ENCODE peak calls at places on chromosomes 4 and X, in ten cellular contexts. B is fibroblast of lung, W is cardiac muscle cell, O is SJSA1, Q is SJCRH30, C is heart right ventricle, F is transverse colon, G is adipocyte, K is Panc1, J is heart left ventricle. L is an unnamed sample.

GRCh38 chrX:151151668-151152267 is 24.6 kb upstream of the GPR50 start:
- DNase-seq in F (peak; percentile 13), Q (peak; percentile 62), K (peak; percentile 58), G (peak; percentile 74), J (no peak), W (peak; percentile 64), O (peak; percentile 9), C (no peak), B (peak; percentile 28), L (peak; percentile 11)

GRCh38 chr4:152983774-152984411 is 47.8 kb downstream of the FHDC1 start:
- DNase-seq in K (no peak), G (no peak), B (peak; percentile 94), O (no peak), C (no peak), J (no peak), F (no peak), Q (no peak), W (peak; percentile 46), L (no peak)

GRCh38 chr4:153341575-153342090 is 2.9 kb upstream of the MND1 start:
- DNase-seq in J (no peak), G (peak; percentile 15), C (no peak), W (peak; percentile 49), K (no peak), Q (no peak), F (no peak), O (peak; percentile 48), B (peak; percentile 67), L (no peak)

GRCh38 chr4:81635747-81636146 is 164.0 kb upstream of the RASGEF1B start:
- DNase-seq in W (no peak), C (no peak), K (no peak), G (no peak), O (no peak), J (no peak), F (peak; percentile 80), Q (no peak), B (no peak), L (no peak)

GRCh38 chr4:64883087-64883926 is 474.1 kb upstream of the TECRL start:
- DNase-seq in G (no peak), C (no peak), F (no peak), J (no peak), O (no peak), B (no peak), K (no peak), W (no peak), Q (no peak), L (no peak)

GRCh38 chrX:48505481-48505880 is 3.3 kb upstream of the PORCN start:
- DNase-seq in B (no peak), F (no peak), W (no peak), K (no peak), O (no peak), C (no peak), J (no peak), Q (no peak), G (no peak), L (no peak)

GRCh38 chr4:74738756-74739155 is 55.6 kb downstream of the BTC start:
- DNase-seq in G (peak; percentile 89), Q (no peak), C (no peak), K (no peak), F (no peak), J (no peak), W (peak; percentile 25), B (peak; percentile 8), O (no peak), L (no peak)

GRCh38 chr4:81919238-81919637 is 447.5 kb upstream of the RASGEF1B start:
- DNase-seq in G (no peak), B (no peak), Q (peak; percentile 31), O (no peak), F (no peak), J (no peak), K (no peak), W (peak; percentile 51), C (no peak), L (no peak)

GRCh38 chrX:1506916-1507315 is 30.1 kb downstream of the P2RY8 start:
- DNase-seq in K (no peak), C (no peak), Q (no peak), W (no peak), B (no peak), G (no peak), J (no peak), O (no peak), F (no peak), L (no peak)

GRCh38 chr4:179941911-179942310 is 2301.3 kb upstream of the TENM3 start:
- DNase-seq in O (no peak), W (no peak), C (no peak), G (no peak), J (no peak), K (no peak), B (peak; percentile 2), Q (no peak), F (no peak), L (no peak)

GRCh38 chrX:130523460-130524394 is 121.9 kb downstream of the RBMX2 start:
- DNase-seq in B (peak; percentile 2), W (peak; percentile 12), K (no peak), Q (peak; percentile 70), J (peak; percentile 36), F (peak; percentile 25), O (peak; percentile 6), C (peak; percentile 26), G (peak; percentile 59), L (peak; percentile 65)

GRCh38 chr4:102535398-102536082 is 34.4 kb downstream of the NFKB1 start:
- DNase-seq in J (no peak), B (peak; percentile 84), W (peak; percentile 59), Q (peak; percentile 61), F (no peak), C (no peak), K (no peak), G (peak; percentile 48), O (peak; percentile 78), L (no peak)

GRCh38 chr4:186845137-186845842 is 121.6 kb upstream of the FAT1 start:
- DNase-seq in B (peak; percentile 97), J (no peak), O (peak; percentile 98), G (peak; percentile 75), W (peak; percentile 87), C (no peak), Q (peak; percentile 41), K (peak; percentile 58), F (peak; percentile 25), L (no peak)

GRCh38 chrX:46447384-46447783 is 97.8 kb downstream of the ZNF674 start:
- DNase-seq in F (no peak), J (no peak), W (peak; percentile 29), C (no peak), K (no peak), Q (no peak), G (peak; percentile 53), B (peak; percentile 11), O (peak; percentile 4), L (no peak)
- H3K27me3 ChIP-seq in F (no peaks in the 10 kb centered on the region), J (no peaks in the 10 kb centered on the region), W (no peaks in the 10 kb centered on the region), C (no peaks in the 10 kb centered on the region), K (no peaks in the 10 kb centered on the region), Q (no peaks in the 10 kb centered on the region), G (peaks cover under 1% of the 10 kb centered on the region), B (no peaks in the 10 kb centered on the region), O (no peaks in the 10 kb centered on the region), L (no peaks in the 10 kb centered on the region)

GRCh38 chrX:111005151-111005550 is 90.8 kb upstream of the PAK3 start:
- DNase-seq in C (no peak), F (no peak), K (no peak), B (no peak), W (no peak), O (no peak), J (no peak), Q (no peak), G (no peak), L (no peak)
- H3K9me3 ChIP-seq in C (no peaks in the 10 kb centered on the region), F (no peaks in the 10 kb centered on the region), K (no peaks in the 10 kb centered on the region), B (no peaks in the 10 kb centered on the region), W (no peaks in the 10 kb centered on the region), O (no peaks in the 10 kb centered on the region), J (no peaks in the 10 kb centered on the region), Q (no peaks in the 10 kb centered on the region), G (peaks cover 2% of the 10 kb centered on the region), L (no peaks in the 10 kb centered on the region)

DNA sequence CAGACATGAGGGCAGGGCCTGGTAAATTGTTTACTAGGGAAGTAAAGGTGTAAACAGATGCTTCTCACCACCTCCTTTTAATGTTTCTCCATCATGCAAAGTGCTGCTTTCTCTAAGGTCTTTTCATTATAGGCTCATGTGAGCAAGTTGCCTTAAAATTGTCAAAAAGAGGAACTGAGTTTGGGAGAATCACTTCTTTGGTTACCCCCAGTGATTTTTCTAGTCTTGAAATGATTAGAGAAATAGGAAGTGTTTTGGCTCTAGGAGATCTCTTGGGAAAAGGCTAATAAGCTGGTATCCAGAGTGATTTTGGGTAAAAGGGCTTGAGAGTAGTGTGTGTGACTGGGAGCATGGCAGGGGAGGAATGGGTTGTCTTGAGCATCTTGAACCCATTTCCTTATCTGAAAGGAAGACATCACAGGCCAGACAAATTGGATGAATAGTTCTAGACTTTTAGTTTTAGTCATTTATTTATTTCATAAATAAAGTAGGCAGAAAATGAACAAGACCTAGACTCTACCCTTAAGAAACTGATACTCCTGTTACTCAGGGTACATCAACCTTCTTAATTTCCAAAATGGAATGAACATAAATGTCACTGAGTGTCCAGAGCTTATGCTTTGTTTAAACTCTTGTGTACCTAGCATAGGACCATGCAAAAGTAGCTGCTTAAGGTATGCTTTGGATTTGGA is 14.2 kb downstream of the GRPR start:
- DNase-seq in W (no peak), G (no peak), Q (no peak), F (no peak), C (no peak), B (no peak), O (no peak), K (no peak), J (no peak), L (no peak)
- H3K27me3 ChIP-seq in W (no peaks in the 10 kb centered on the region), G (peaks cover 16% of the 10 kb centered on the region), Q (no peaks in the 10 kb centered on the region), F (no peaks in the 10 kb centered on the region), C (no peaks in the 10 kb centered on the region), B (no peaks in the 10 kb centered on the region), O (no peaks in the 10 kb centered on the region), K (no peaks in the 10 kb centered on the region), J (no peaks in the 10 kb centered on the region), L (no peaks in the 10 kb centered on the region)

DNA sequence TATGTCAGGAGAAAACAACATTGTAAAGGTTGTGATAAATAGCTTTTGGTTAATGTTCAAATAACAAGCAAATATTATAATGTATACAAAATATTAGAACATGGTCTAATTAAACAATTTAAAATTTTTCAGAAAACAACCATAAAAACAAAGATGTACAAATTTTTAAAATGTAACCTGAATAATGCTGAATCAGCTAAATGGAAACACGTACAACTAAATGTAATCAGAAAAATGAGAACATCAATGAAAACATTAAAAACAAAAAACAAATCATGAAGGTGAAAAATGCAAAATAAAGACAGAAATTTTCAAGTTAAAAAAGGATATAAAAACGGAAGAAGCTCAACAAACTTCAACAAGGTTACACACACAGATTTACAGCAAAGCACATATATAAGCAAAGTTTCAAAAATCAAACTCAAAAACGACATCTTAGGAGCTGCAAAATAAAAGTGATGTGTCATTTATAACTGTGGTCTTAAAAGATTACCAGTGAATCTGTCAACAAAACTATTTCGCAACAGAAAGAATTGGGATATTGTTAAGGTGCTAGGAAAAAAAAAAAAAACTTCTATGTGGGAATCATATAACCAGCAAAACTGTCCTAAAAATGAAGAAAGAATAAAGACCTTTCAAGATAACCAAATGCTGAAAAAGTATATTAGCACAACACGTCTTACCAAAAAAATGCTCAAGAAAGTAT is 31.8 kb downstream of the ZNF732 start:
- DNase-seq in G (no peak), K (no peak), J (no peak), C (no peak), O (no peak), W (no peak), Q (no peak), B (no peak), F (no peak), L (no peak)
- H3K9me3 ChIP-seq in G (peaks cover 97% of the 10 kb centered on the region), K (peaks cover 64% of the 10 kb centered on the region), J (peaks cover 99% of the 10 kb centered on the region), C (peaks cover 100% of the 10 kb centered on the region), O (no peaks in the 10 kb centered on the region), W (peaks cover 6% of the 10 kb centered on the region), Q (peaks cover 32% of the 10 kb centered on the region), B (peaks cover 2% of the 10 kb centered on the region), F (peaks cover 83% of the 10 kb centered on the region), L (peaks cover 3% of the 10 kb centered on the region)

GRCh38 chr4:117093581-117093980 is 8.2 kb upstream of the TRAM1L1 start:
- DNase-seq in C (no peak), F (no peak), K (no peak), B (peak; percentile 7), Q (peak; percentile 30), G (peak; percentile 63), J (no peak), W (no peak), O (peak; percentile 21), L (no peak)
- H3K27me3 ChIP-seq in C (no peaks in the 10 kb centered on the region), F (no peaks in the 10 kb centered on the region), K (no peaks in the 10 kb centered on the region), B (no peaks in the 10 kb centered on the region), Q (no peaks in the 10 kb centered on the region), G (no peaks in the 10 kb centered on the region), J (no peaks in the 10 kb centered on the region), W (no peaks in the 10 kb centered on the region), O (no peaks in the 10 kb centered on the region), L (no peaks in the 10 kb centered on the region)

L was measured in BE2C.